ENCODE peak calls at places on chromosomes 1 and 21, in eight cellular contexts. One of them, this sample, is unnamed.

GRCh38 chr1:56255516-56256181 is 323.7 kb downstream of the PLPP3 start:
- DNase-seq in ovary: peak; percentile 48
- DNase-seq in heart left ventricle: peak; percentile 74
- DNase-seq in HCT116: no peak
- DNase-seq in breast epithelium: no peak
- DNase-seq in IMR-90: peak; percentile 69
- DNase-seq in transverse colon: peak; percentile 52
- DNase-seq in A549: no peak
- DNase-seq in this sample: peak; percentile 71

GRCh38 chr1:235954306-235955283 is 87.9 kb upstream of the LYST start:
- DNase-seq in transverse colon: peak; percentile 54
- DNase-seq in IMR-90: peak; percentile 34
- DNase-seq in ovary: no peak
- DNase-seq in heart left ventricle: peak; percentile 68
- DNase-seq in A549: no peak
- DNase-seq in breast epithelium: no peak
- DNase-seq in HCT116: no peak
- DNase-seq in this sample: no peak

GRCh38 chr21:31098576-31099005 is 60.3 kb upstream of the KRTAP19-8 start:
- DNase-seq in IMR-90: peak; percentile 48
- DNase-seq in breast epithelium: peak; percentile 65
- DNase-seq in transverse colon: peak; percentile 63
- DNase-seq in A549: peak; percentile 44
- DNase-seq in heart left ventricle: peak; percentile 79
- DNase-seq in HCT116: peak; percentile 51
- DNase-seq in ovary: peak; percentile 31
- DNase-seq in this sample: peak; percentile 85

GRCh38 chr1:29991025-29991424 is 732.4 kb downstream of the MATN1 start:
- DNase-seq in transverse colon: peak; percentile 20
- DNase-seq in breast epithelium: no peak
- DNase-seq in IMR-90: no peak
- DNase-seq in A549: no peak
- DNase-seq in ovary: no peak
- DNase-seq in heart left ventricle: no peak
- DNase-seq in HCT116: no peak
- DNase-seq in this sample: peak; percentile 81

GRCh38 chr1:33682371-33682770 is 181.5 kb upstream of the HMGB4 start:
- DNase-seq in heart left ventricle: no peak
- DNase-seq in A549: no peak
- DNase-seq in IMR-90: no peak
- DNase-seq in HCT116: no peak
- DNase-seq in transverse colon: no peak
- DNase-seq in ovary: no peak
- DNase-seq in breast epithelium: no peak
- DNase-seq in this sample: no peak

GRCh38 chr1:87089823-87090222 is 175.4 kb downstream of the HS2ST1 start:
- DNase-seq in transverse colon: no peak
- DNase-seq in ovary: no peak
- DNase-seq in heart left ventricle: no peak
- DNase-seq in breast epithelium: no peak
- DNase-seq in IMR-90: no peak
- DNase-seq in A549: no peak
- DNase-seq in HCT116: no peak
- DNase-seq in this sample: no peak

GRCh38 chr1:228226956-228227791 is 19.3 kb downstream of the OBSCN start:
- DNase-seq in HCT116: no peak
- DNase-seq in transverse colon: peak; percentile 57
- DNase-seq in ovary: no peak
- DNase-seq in breast epithelium: no peak
- DNase-seq in A549: no peak
- DNase-seq in heart left ventricle: no peak
- DNase-seq in IMR-90: peak; percentile 63
- DNase-seq in this sample: no peak

GRCh38 chr21:41736423-41736822 is 30.4 kb downstream of the RIPK4 start:
- DNase-seq in transverse colon: no peak
- DNase-seq in A549: no peak
- DNase-seq in breast epithelium: no peak
- DNase-seq in heart left ventricle: no peak
- DNase-seq in ovary: no peak
- DNase-seq in HCT116: no peak
- DNase-seq in IMR-90: no peak
- DNase-seq in this sample: no peak

GRCh38 chr1:94301186-94301585 is 63.8 kb upstream of the ARHGAP29 start:
- DNase-seq in IMR-90: no peak
- DNase-seq in breast epithelium: no peak
- DNase-seq in transverse colon: no peak
- DNase-seq in A549: no peak
- DNase-seq in ovary: no peak
- DNase-seq in heart left ventricle: no peak
- DNase-seq in HCT116: no peak
- DNase-seq in this sample: no peak

GRCh38 chr1:39160703-39161102 is 43.8 kb upstream of the MACF1 start:
- DNase-seq in IMR-90: no peak
- DNase-seq in ovary: no peak
- DNase-seq in A549: no peak
- DNase-seq in breast epithelium: no peak
- DNase-seq in heart left ventricle: no peak
- DNase-seq in transverse colon: no peak
- DNase-seq in HCT116: no peak
- DNase-seq in this sample: no peak

GRCh38 chr1:6353948-6354658 is 39.5 kb downstream of the ACOT7 start:
- DNase-seq in A549: peak; percentile 30
- DNase-seq in ovary: no peak
- DNase-seq in breast epithelium: no peak
- DNase-seq in IMR-90: no peak
- DNase-seq in transverse colon: peak; percentile 76
- DNase-seq in HCT116: no peak
- DNase-seq in heart left ventricle: peak; percentile 77
- DNase-seq in this sample: no peak

GRCh38 chr1:113515498-113515897 is 125.2 kb downstream of the MAGI3 start:
- DNase-seq in A549: no peak
- DNase-seq in ovary: no peak
- DNase-seq in HCT116: no peak
- DNase-seq in transverse colon: no peak
- DNase-seq in IMR-90: peak; percentile 74
- DNase-seq in heart left ventricle: no peak
- DNase-seq in breast epithelium: no peak
- DNase-seq in this sample: no peak

GRCh38 chr1:64823691-64824476 is 79.0 kb downstream of the RAVER2 start:
- DNase-seq in transverse colon: peak; percentile 76
- DNase-seq in breast epithelium: no peak
- DNase-seq in A549: peak; percentile 74
- DNase-seq in heart left ventricle: no peak
- DNase-seq in HCT116: peak; percentile 46
- DNase-seq in ovary: peak; percentile 54
- DNase-seq in IMR-90: peak; percentile 81
- DNase-seq in this sample: peak; percentile 85

DNA sequence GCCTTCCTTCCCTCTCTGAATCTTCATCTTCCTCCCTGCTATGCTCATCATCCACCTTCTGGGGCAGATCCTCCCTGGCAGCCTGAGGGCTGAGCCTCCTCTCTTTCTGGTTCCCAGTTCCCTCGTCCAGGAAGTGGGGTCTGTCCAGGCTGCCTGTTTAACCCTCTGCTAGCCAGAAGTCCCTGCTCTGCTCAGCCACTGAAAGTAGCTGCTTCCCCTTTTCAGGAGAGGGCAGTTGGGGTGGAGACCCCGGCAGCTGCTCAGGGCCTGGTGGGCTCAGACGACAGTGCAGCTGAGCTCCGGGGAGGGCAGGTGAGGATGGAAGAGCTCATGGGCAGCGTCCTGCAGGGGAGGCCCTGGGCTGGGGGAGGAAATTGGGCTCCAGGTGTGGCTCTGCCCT is 43.1 kb upstream of the ETV3 start:
- DNase-seq in breast epithelium: no peak
- DNase-seq in HCT116: no peak
- DNase-seq in A549: no peak
- DNase-seq in IMR-90: no peak
- DNase-seq in heart left ventricle: no peak
- DNase-seq in transverse colon: no peak
- DNase-seq in ovary: no peak
- DNase-seq in this sample: no peak
- H3K4me1 ChIP-seq in breast epithelium: no peaks in the 10 kb centered on the region
- H3K4me1 ChIP-seq in HCT116: no peaks in the 10 kb centered on the region
- H3K4me1 ChIP-seq in A549: no peaks in the 10 kb centered on the region
- H3K4me1 ChIP-seq in IMR-90: no peaks in the 10 kb centered on the region
- H3K4me1 ChIP-seq in heart left ventricle: no peaks in the 10 kb centered on the region
- H3K4me1 ChIP-seq in transverse colon: no peaks in the 10 kb centered on the region
- H3K4me1 ChIP-seq in ovary: no peaks in the 10 kb centered on the region
- H3K4me1 ChIP-seq in this sample: no peaks in the 10 kb centered on the region

DNA sequence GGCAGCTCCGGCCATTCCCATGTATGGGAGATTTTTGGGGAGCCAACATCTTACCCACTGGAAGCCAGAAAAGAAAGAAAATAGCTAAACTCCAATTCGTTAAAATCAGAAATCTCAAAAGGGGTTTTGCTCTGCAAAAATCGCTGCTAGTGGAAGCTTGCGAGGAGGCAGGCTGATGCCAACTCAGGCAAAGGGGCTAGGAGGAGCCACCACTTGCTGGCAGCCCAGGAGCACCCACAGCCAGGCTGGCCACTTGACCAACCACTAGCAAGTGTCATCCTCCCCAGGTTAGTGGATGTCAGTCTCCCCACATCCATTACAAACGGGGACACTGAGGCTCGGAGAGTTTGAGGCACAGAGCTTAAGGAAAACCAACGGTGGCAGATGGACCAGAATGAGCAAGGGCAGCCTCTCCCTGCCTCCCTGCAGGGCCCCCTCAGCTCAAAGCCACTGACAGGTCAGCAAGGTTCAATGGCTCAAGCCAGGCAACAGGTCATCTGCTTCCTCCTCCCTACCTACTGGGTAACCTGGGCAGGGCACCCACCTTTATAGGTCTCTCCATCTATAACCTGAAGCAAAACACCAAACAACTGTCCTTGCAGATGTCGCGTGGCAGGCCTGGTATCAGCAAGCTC is 10.8 kb downstream of the KCNN3 start:
- DNase-seq in HCT116: no peak
- DNase-seq in heart left ventricle: no peak
- DNase-seq in breast epithelium: no peak
- DNase-seq in transverse colon: no peak
- DNase-seq in ovary: no peak
- DNase-seq in A549: no peak
- DNase-seq in IMR-90: no peak
- DNase-seq in this sample: no peak
- H3K4me3 ChIP-seq in HCT116: no peak overlapping the region
- H3K4me3 ChIP-seq in heart left ventricle: no peak overlapping the region
- H3K4me3 ChIP-seq in breast epithelium: no peak overlapping the region
- H3K4me3 ChIP-seq in transverse colon: no peak overlapping the region
- H3K4me3 ChIP-seq in ovary: no peak overlapping the region
- H3K4me3 ChIP-seq in A549: no peak overlapping the region
- H3K4me3 ChIP-seq in IMR-90: no peak overlapping the region
- H3K4me3 ChIP-seq in this sample: no peak overlapping the region

GRCh38 chr1:201946224-201946908 is at the start of gene LMOD1:
- DNase-seq in A549: no peak
- DNase-seq in heart left ventricle: peak; percentile 86
- DNase-seq in HCT116: no peak
- DNase-seq in IMR-90: peak; percentile 98
- DNase-seq in ovary: peak; percentile 89
- DNase-seq in breast epithelium: peak; percentile 83
- DNase-seq in transverse colon: peak; percentile 82
- DNase-seq in this sample: peak; percentile 96
- TF ChIP-seq POLR2A in A549: no peak
- TF ChIP-seq POLR2A in heart left ventricle: no peak
- TF ChIP-seq POLR2A in HCT116: no peak
- TF ChIP-seq POLR2A in IMR-90: peak; percentile 88
- TF ChIP-seq POLR2A in ovary: peak; percentile 83
- TF ChIP-seq POLR2A in breast epithelium: peak; percentile 67
- TF ChIP-seq POLR2A in transverse colon: peak; percentile 91
- TF ChIP-seq POLR2A in this sample: peak; percentile 87

DNA sequence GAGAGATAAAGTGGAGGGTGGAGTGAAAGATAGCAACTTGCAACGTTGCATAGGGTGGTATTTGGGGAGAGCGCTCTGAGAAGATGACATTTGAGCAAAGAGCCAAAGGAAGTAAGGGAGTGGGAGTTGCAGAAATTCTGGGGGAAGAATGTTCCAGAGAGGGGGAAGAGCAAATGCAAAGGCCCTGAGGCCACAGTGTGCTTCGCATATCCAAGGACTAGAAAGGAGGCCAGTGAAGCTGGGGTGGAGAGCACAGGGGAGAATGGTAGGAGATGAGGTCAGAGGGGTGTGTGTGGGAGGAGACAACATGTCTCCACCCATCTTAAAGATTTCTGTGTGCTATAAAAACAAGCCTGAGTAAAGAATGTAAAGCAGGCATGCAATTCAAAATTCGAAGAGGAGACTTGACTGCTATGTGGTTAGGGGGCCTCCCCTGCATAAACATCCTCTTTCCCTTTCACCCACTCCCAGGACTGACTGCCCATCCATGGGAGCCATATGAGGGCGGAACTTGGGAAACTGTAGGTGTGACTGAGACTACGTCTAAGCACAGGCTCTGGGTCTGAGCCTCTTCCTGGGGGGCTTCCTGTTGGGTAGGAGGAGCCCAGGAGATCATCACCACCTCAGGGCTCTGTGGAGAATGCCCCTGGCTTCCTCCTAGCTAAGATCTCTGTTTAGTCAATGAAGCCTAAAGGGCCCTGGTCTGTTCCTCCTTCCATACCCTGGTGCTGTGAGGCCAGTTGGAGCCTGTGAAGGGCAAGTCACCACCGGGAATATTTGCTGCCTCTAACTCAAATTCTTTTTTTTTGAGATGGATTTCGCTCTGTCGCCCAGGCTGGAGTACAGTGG is 2.9 kb upstream of the CLIC4 start:
- DNase-seq in IMR-90: peak; percentile 94
- DNase-seq in transverse colon: peak; percentile 63
- DNase-seq in ovary: no peak
- DNase-seq in breast epithelium: no peak
- DNase-seq in HCT116: no peak
- DNase-seq in A549: no peak
- DNase-seq in heart left ventricle: no peak
- DNase-seq in this sample: no peak
- H3K4me1 ChIP-seq in IMR-90: peaks cover 20% of the 10 kb centered on the region
- H3K4me1 ChIP-seq in transverse colon: peaks cover 26% of the 10 kb centered on the region
- H3K4me1 ChIP-seq in ovary: peaks cover 1% of the 10 kb centered on the region
- H3K4me1 ChIP-seq in breast epithelium: peaks cover 3% of the 10 kb centered on the region
- H3K4me1 ChIP-seq in HCT116: peaks cover 20% of the 10 kb centered on the region
- H3K4me1 ChIP-seq in A549: peaks cover 9% of the 10 kb centered on the region
- H3K4me1 ChIP-seq in heart left ventricle: no peaks in the 10 kb centered on the region
- H3K4me1 ChIP-seq in this sample: peaks cover 8% of the 10 kb centered on the region